ENCODE peak calls at places on chromosomes 3 and 15, in four cellular contexts. O is posterior cingulate gyrus, G is foreskin keratinocyte, L is RCC 7860. Z is an unnamed sample.

GRCh38 chr3:107619549-107619948 is 96.8 kb downstream of the BBX start:
- DNase-seq in O (no peak), G (no peak), L (peak; percentile 28), Z (no peak)

GRCh38 chr3:50738252-50738598 is 63.5 kb downstream of the DOCK3 start:
- DNase-seq in O (no peak), G (no peak), L (no peak), Z (no peak)

GRCh38 chr3:12895391-12896205 is 54.2 kb upstream of the RPL32 start:
- DNase-seq in O (no peak), G (no peak), L (no peak), Z (no peak)

GRCh38 chr3:145272684-145273083 is 888.3 kb downstream of the PLOD2 start:
- DNase-seq in O (no peak), G (no peak), L (no peak), Z (no peak)

GRCh38 chr15:48592221-48592731 is 53.2 kb downstream of the FBN1 start:
- DNase-seq in O (no peak), G (no peak), L (peak; percentile 29), Z (no peak)

GRCh38 chr15:42549782-42550392 is 1.2 kb downstream of the HAUS2 start:
- DNase-seq in O (no peak), G (no peak), L (no peak), Z (no peak)

GRCh38 chr3:21484323-21485154 is 266.5 kb downstream of the ZNF385D start:
- DNase-seq in O (peak; percentile 41), G (peak; percentile 14), L (peak; percentile 32), Z (no peak)

GRCh38 chr3:55854395-55854994 is 367.4 kb upstream of the WNT5A start:
- DNase-seq in O (no peak), G (no peak), L (no peak), Z (no peak)

GRCh38 chr3:29275309-29275708 is 5.6 kb upstream of the RBMS3 start:
- DNase-seq in O (no peak), G (peak; percentile 21), L (no peak), Z (no peak)

GRCh38 chr3:49790626-49791411 is 4.5 kb upstream of the IP6K1 start:
- DNase-seq in O (no peak), G (no peak), L (no peak), Z (no peak)

GRCh38 chr3:195033531-195034091 is 237.3 kb downstream of the XXYLT1 start:
- DNase-seq in O (no peak), G (no peak), L (peak; percentile 8), Z (no peak)

GRCh38 chr3:13667330-13667729 is 118.4 kb downstream of the FBLN2 start:
- DNase-seq in O (no peak), G (no peak), L (no peak), Z (no peak)

GRCh38 chr3:161274691-161275298 is 53.7 kb downstream of the NMD3 start:
- DNase-seq in O (no peak), G (peak; percentile 29), L (peak; percentile 37), Z (peak; percentile 70)

GRCh38 chr3:191894406-191894805 is 433.4 kb downstream of the PYDC2 start:
- DNase-seq in O (no peak), G (no peak), L (no peak), Z (no peak)

GRCh38 chr3:157527471-157527881 is 24.3 kb upstream of the VEPH1 start:
- DNase-seq in O (no peak), G (no peak), L (peak; percentile 16), Z (no peak)

GRCh38 chr3:47035645-47036044 is 56.2 kb downstream of the NBEAL2 start:
- DNase-seq in O (no peak), G (no peak), L (no peak), Z (no peak)

GRCh38 chr3:11601446-11602241 is 42.1 kb downstream of the VGLL4 start:
- DNase-seq in O (no peak), G (no peak), L (no peak), Z (no peak)

GRCh38 chr3:122912772-122913538 is 114.6 kb downstream of the SEMA5B start:
- DNase-seq in O (no peak), G (no peak), L (no peak), Z (no peak)

GRCh38 chr3:106688463-106688862 is 688.8 kb upstream of the CCDC54 start:
- DNase-seq in O (no peak), G (peak; percentile 67), L (peak; percentile 43), Z (no peak)

GRCh38 chr15:61545763-61546162 is 316.7 kb upstream of the RORA start:
- DNase-seq in O (no peak), G (no peak), L (no peak), Z (no peak)

GRCh38 chr3:194089357-194090177 is 46.4 kb upstream of the HES1 start:
- DNase-seq in O (peak; percentile 33), G (peak; percentile 99), L (peak; percentile 99), Z (no peak)

GRCh38 chr3:39096775-39097174 is 10.7 kb downstream of the GORASP1 start:
- DNase-seq in O (no peak), G (no peak), L (no peak), Z (no peak)

GRCh38 chr15:65420975-65421359 is 1.8 kb downstream of the IGDCC4 start:
- DNase-seq in O (no peak), G (no peak), L (no peak), Z (no peak)

GRCh38 chr3:150232992-150233451 is 175.1 kb upstream of the TSC22D2 start:
- DNase-seq in O (no peak), G (peak; percentile 68), L (peak; percentile 44), Z (no peak)

GRCh38 chr3:140829796-140830195 is 111.8 kb upstream of the SLC25A36 start:
- DNase-seq in O (no peak), G (no peak), L (no peak), Z (no peak)

GRCh38 chr3:187745201-187746058 is at the start of gene BCL6:
- DNase-seq in O (peak; percentile 87), G (peak; percentile 95), L (peak; percentile 93), Z (peak; percentile 79)

GRCh38 chr3:74847093-74847492 is 232.6 kb upstream of the CNTN3 start:
- DNase-seq in O (no peak), G (no peak), L (no peak), Z (no peak)

GRCh38 chr3:39362177-39362576 is 21.0 kb upstream of the SLC25A38 start:
- DNase-seq in O (no peak), G (no peak), L (no peak), Z (no peak)

GRCh38 chr3:23612296-23612891 is 193.4 kb upstream of the UBE2E1 start:
- DNase-seq in O (no peak), G (peak; percentile 46), L (no peak), Z (no peak)

GRCh38 chr3:156166808-156167207 is 46.4 kb downstream of the KCNAB1 start:
- DNase-seq in O (no peak), G (no peak), L (no peak), Z (no peak)

GRCh38 chr15:62241135-62241770 is 76.2 kb upstream of the C2CD4B start:
- DNase-seq in O (no peak), G (no peak), L (peak; percentile 9), Z (no peak)

GRCh38 chr3:50192689-50193141 is 1.3 kb downstream of the GNAT1 start:
- DNase-seq in O (peak; percentile 83), G (no peak), L (peak; percentile 17), Z (peak; percentile 83)